ENCODE peak calls at places on chromosomes 4 and X, in eight cellular contexts. J is dorsolateral prefrontal cortex, U is pancreas, N is GM12865, K is tibial nerve, A is HFF-Myc, G is heart left ventricle, M is glutamatergic neuron. X is an unnamed sample.

GRCh38 chr4:8314691-8315255 is 45.2 kb downstream of the HTRA3 start:
- DNase-seq in J (no peak), U (no peak), N (no peak), K (no peak), A (no peak), G (peak; percentile 15), M (no peak), X (no peak)

GRCh38 chrX:10854594-10854993 is 234.2 kb upstream of the MID1 start:
- DNase-seq in J (no peak), U (no peak), N (no peak), K (no peak), A (no peak), G (no peak), M (peak; percentile 15), X (no peak)

GRCh38 chrX:102651242-102651967 is at the start of gene GPRASP1:
- DNase-seq in J (peak; percentile 65), U (peak; percentile 61), N (no peak), K (peak; percentile 37), A (no peak), G (peak; percentile 54), M (peak; percentile 67), X (no peak)

GRCh38 chr4:167428172-167428571 is 193.9 kb upstream of the SPOCK3 start:
- DNase-seq in J (no peak), U (no peak), N (no peak), K (no peak), A (no peak), G (no peak), M (no peak), X (no peak)

GRCh38 chrX:37765507-37765906 is 14.4 kb upstream of the CYBB start:
- DNase-seq in J (no peak), U (no peak), N (no peak), K (no peak), A (no peak), G (no peak), M (no peak), X (no peak)

GRCh38 chrX:124229374-124229773 is 103.1 kb upstream of the TEX13D start:
- DNase-seq in J (no peak), U (no peak), N (no peak), K (no peak), A (no peak), G (no peak), M (no peak), X (no peak)

GRCh38 chrX:30065226-30065625 is 150.1 kb upstream of the MAGEB2 start:
- DNase-seq in J (no peak), U (no peak), N (no peak), K (no peak), A (no peak), G (no peak), M (no peak), X (no peak)

GRCh38 chr4:165740911-165741310 is 132.1 kb upstream of the TLL1 start:
- DNase-seq in J (no peak), U (no peak), N (no peak), K (no peak), A (no peak), G (no peak), M (no peak), X (no peak)

GRCh38 chr4:38456096-38456495 is 207.9 kb upstream of the KLF3 start:
- DNase-seq in J (no peak), U (no peak), N (no peak), K (no peak), A (no peak), G (no peak), M (no peak), X (no peak)

GRCh38 chr4:163620738-163621137 is 126.2 kb downstream of the TMA16 start:
- DNase-seq in J (no peak), U (no peak), N (no peak), K (no peak), A (no peak), G (no peak), M (no peak), X (no peak)

GRCh38 chr4:125043453-125043852 is 271.3 kb upstream of the FAT4 start:
- DNase-seq in J (no peak), U (no peak), N (no peak), K (no peak), A (no peak), G (no peak), M (no peak), X (no peak)

GRCh38 chrX:68511255-68511654 is 12.4 kb downstream of the YIPF6 start:
- DNase-seq in J (no peak), U (no peak), N (peak; percentile 44), K (no peak), A (no peak), G (no peak), M (peak; percentile 19), X (no peak)

GRCh38 chrX:96985046-96985445 is 101.3 kb downstream of the RPA4 start:
- DNase-seq in J (no peak), U (no peak), N (no peak), K (no peak), A (no peak), G (no peak), M (no peak), X (no peak)

GRCh38 chr4:1194028-1194900 is 21.9 kb upstream of the SPON2 start:
- DNase-seq in J (peak; percentile 47), U (peak; percentile 64), N (peak; percentile 3), K (peak; percentile 12), A (no peak), G (peak; percentile 90), M (peak; percentile 24), X (no peak)

GRCh38 chrX:107845625-107846024 is 20.0 kb downstream of the MID2 start:
- DNase-seq in J (no peak), U (no peak), N (no peak), K (no peak), A (no peak), G (no peak), M (no peak), X (no peak)

DNA sequence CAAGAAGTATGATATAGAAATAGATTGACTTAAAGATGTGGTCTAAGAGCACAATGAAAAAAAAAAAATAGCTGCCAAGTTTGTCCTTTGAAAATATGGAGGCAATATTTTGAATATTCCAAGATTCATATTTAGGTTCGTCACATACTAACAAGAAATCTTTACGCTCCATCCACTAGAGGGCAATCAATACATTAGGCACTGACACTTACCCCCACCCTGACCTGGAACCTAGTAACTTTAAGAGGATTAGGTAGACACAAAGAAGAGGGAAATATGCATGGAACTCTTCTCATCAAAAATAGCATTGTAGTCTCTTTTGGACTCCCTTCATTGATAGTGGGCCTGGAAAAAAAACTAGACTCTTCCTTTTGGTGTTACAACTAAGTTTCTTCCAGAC is 1108.1 kb downstream of the PCDH19 start:
- DNase-seq in J (no peak), U (no peak), N (peak; percentile 4), K (no peak), A (no peak), G (no peak), M (no peak), X (no peak)
- TF ChIP-seq CTCF in J (no peak), U (no peak), N (peak; percentile 17), K (no peak), A (no peak), G (no peak), M (no peak), X (peak; percentile 48)

GRCh38 chr4:5018096-5018495 is 1.2 kb downstream of the CYTL1 start:
- DNase-seq in J (no peak), U (no peak), N (no peak), K (no peak), A (no peak), G (no peak), M (no peak), X (no peak)
- TF ChIP-seq CTCF in J (no peak), U (no peak), N (no peak), K (no peak), A (peak; percentile 8), G (no peak), M (no peak), X (no peak)

GRCh38 chr4:184345573-184345922 is 127.9 kb upstream of the ENPP6 start:
- DNase-seq in J (no peak), U (no peak), N (no peak), K (no peak), A (no peak), G (peak; percentile 87), M (peak; percentile 30), X (no peak)

GRCh38 chr4:184344899-184345572 is 127.4 kb upstream of the ENPP6 start:
- DNase-seq in J (no peak), U (no peak), N (peak; percentile 20), K (no peak), A (no peak), G (peak; percentile 37), M (no peak), X (no peak)

GRCh38 chr4:184343400-184344177 is 125.9 kb upstream of the ENPP6 start:
- DNase-seq in J (peak; percentile 78), U (peak; percentile 62), N (peak; percentile 87), K (peak; percentile 34), A (peak; percentile 56), G (peak; percentile 85), M (peak; percentile 65), X (peak; percentile 79)

GRCh38 chr4:184342167-184342856 is 124.6 kb upstream of the ENPP6 start:
- DNase-seq in J (no peak), U (no peak), N (no peak), K (no peak), A (no peak), G (no peak), M (no peak), X (no peak)

DNA sequence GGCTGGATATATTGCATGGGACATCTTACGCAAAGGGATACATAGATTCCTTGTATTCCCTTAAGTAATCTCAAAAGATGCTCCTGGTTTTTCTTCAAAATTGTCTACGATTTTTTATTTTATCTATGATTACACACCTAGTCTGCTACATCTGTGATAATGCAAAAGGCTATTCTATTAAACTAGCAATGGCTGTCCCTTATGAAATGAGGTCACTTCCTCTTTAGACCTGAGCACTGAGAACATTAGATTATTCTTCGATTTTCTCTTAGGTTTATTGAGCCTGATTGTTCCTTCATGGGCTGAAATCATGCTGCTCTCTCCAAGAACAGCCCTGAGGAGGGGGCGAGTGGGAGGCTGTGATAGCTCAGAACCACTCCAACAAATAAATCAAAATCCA is 126.8 kb upstream of the ENPP6 start:
- DNase-seq in J (no peak), U (no peak), N (no peak), K (no peak), A (no peak), G (no peak), M (no peak), X (no peak)
- TF ChIP-seq CTCF in J (no peak), U (no peak), N (no peak), K (no peak), A (no peak), G (no peak), M (no peak), X (no peak)

GRCh38 chr4:47942420-47942819 is 28.0 kb upstream of the NFXL1 start:
- DNase-seq in J (no peak), U (no peak), N (no peak), K (no peak), A (no peak), G (no peak), M (no peak), X (no peak)

DNA sequence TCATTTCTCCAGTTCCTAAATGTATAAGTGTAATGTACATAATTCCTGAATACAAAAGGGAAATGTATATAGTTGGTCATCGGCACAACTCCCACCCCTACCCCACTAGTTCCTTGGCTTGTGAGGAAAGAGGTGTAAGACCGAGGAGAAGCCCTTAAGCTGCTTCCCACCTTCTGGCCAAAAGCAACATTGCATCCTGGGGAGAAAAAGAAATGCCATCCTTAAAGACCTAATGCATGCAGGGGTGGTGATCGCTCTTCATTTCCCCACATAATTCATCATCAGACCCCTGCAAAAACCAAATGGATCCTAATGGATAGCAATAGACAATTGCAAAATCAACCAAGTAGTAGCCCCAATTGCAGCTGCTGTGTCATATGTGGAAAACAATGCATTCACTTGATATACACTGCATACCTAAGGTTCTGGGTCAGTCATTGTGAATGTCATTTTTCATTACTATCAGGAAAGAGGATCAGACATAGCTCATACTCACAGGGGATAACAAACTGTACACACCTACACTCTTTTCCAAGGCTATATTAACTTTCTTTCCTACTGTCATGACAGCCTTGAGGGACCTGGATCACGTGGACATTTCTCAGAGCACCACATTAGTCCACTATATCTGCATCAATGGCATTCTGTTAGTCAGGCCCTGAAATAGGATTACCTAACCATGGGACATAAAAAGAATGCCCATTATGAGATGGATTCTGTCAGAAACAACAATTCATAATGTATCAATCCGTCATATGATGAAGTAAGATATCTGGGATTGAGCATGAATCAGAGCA is 31.7 kb upstream of the NFXL1 start:
- DNase-seq in J (no peak), U (no peak), N (no peak), K (no peak), A (no peak), G (no peak), M (no peak), X (no peak)
- TF ChIP-seq CTCF in J (no peak), U (no peak), N (peak; percentile 5), K (no peak), A (no peak), G (no peak), M (peak; percentile 26), X (no peak)